ENCODE peak calls at places on chromosomes 4 and X, in four cellular contexts. One of them, this sample, is unnamed.

GRCh38 chrX:69173906-69174305 is 8.7 kb upstream of the PJA1 start:
- DNase-seq in heart left ventricle: no peak
- DNase-seq in gastrocnemius medialis: no peak
- DNase-seq in tibial nerve: no peak
- DNase-seq in this sample: peak; percentile 7

GRCh38 chr4:52825311-52826090 is 36.6 kb upstream of the RASL11B start:
- DNase-seq in heart left ventricle: no peak
- DNase-seq in gastrocnemius medialis: no peak
- DNase-seq in tibial nerve: no peak
- DNase-seq in this sample: peak; percentile 86

GRCh38 chrX:104270916-104271512 is 16.3 kb upstream of the ESX1 start:
- DNase-seq in heart left ventricle: peak; percentile 51
- DNase-seq in gastrocnemius medialis: peak; percentile 55
- DNase-seq in tibial nerve: peak; percentile 8
- DNase-seq in this sample: no peak

GRCh38 chrX:102154900-102155805 is 624 bp downstream of the BEX5 start:
- DNase-seq in heart left ventricle: no peak
- DNase-seq in gastrocnemius medialis: no peak
- DNase-seq in tibial nerve: no peak
- DNase-seq in this sample: no peak

GRCh38 chr4:149595500-149595899 is 220.1 kb downstream of the IQCM start:
- DNase-seq in heart left ventricle: no peak
- DNase-seq in gastrocnemius medialis: no peak
- DNase-seq in tibial nerve: no peak
- DNase-seq in this sample: no peak

GRCh38 chrX:152259150-152259549 is 120.8 kb upstream of the MAGEA10 start:
- DNase-seq in heart left ventricle: peak; percentile 48
- DNase-seq in gastrocnemius medialis: no peak
- DNase-seq in tibial nerve: no peak
- DNase-seq in this sample: no peak

GRCh38 chr4:110275871-110276270 is 77.5 kb upstream of the ELOVL6 start:
- DNase-seq in heart left ventricle: no peak
- DNase-seq in gastrocnemius medialis: no peak
- DNase-seq in tibial nerve: no peak
- DNase-seq in this sample: no peak

GRCh38 chrX:41337140-41337539 is 3.2 kb downstream of the DDX3X start:
- DNase-seq in heart left ventricle: no peak
- DNase-seq in gastrocnemius medialis: no peak
- DNase-seq in tibial nerve: no peak
- DNase-seq in this sample: no peak

GRCh38 chr4:169133932-169134331 is 123.9 kb upstream of the CBR4 start:
- DNase-seq in heart left ventricle: no peak
- DNase-seq in gastrocnemius medialis: no peak
- DNase-seq in tibial nerve: no peak
- DNase-seq in this sample: no peak

GRCh38 chrX:109774706-109775105 is 41.6 kb upstream of the ACSL4 start:
- DNase-seq in heart left ventricle: no peak
- DNase-seq in gastrocnemius medialis: no peak
- DNase-seq in tibial nerve: peak; percentile 10
- DNase-seq in this sample: no peak

GRCh38 chr4:19236473-19236872 is 1015.2 kb upstream of the SLIT2 start:
- DNase-seq in heart left ventricle: no peak
- DNase-seq in gastrocnemius medialis: no peak
- DNase-seq in tibial nerve: no peak
- DNase-seq in this sample: no peak

GRCh38 chr4:77154761-77155499 is 2.1 kb upstream of the CCNG2 start:
- DNase-seq in heart left ventricle: no peak
- DNase-seq in gastrocnemius medialis: no peak
- DNase-seq in tibial nerve: no peak
- DNase-seq in this sample: no peak

GRCh38 chr4:127261476-127261875 is 371.3 kb upstream of the INTU start:
- DNase-seq in heart left ventricle: no peak
- DNase-seq in gastrocnemius medialis: no peak
- DNase-seq in tibial nerve: no peak
- DNase-seq in this sample: no peak

GRCh38 chrX:18076434-18076833 is 144.3 kb downstream of the BEND2 start:
- DNase-seq in heart left ventricle: no peak
- DNase-seq in gastrocnemius medialis: no peak
- DNase-seq in tibial nerve: no peak
- DNase-seq in this sample: no peak

GRCh38 chr4:150108693-150109092 is 30.4 kb downstream of the DCLK2 start:
- DNase-seq in heart left ventricle: no peak
- DNase-seq in gastrocnemius medialis: no peak
- DNase-seq in tibial nerve: no peak
- DNase-seq in this sample: no peak

GRCh38 chrX:31608651-31609050 is 536.8 kb upstream of the FTHL17 start:
- DNase-seq in heart left ventricle: no peak
- DNase-seq in gastrocnemius medialis: no peak
- DNase-seq in tibial nerve: no peak
- DNase-seq in this sample: no peak

GRCh38 chr4:85127653-85128052 is 161.2 kb upstream of the WDFY3 start:
- DNase-seq in heart left ventricle: peak; percentile 38
- DNase-seq in gastrocnemius medialis: no peak
- DNase-seq in tibial nerve: no peak
- DNase-seq in this sample: no peak

GRCh38 chr4:151446208-151446607 is 37.2 kb downstream of the FHIP1A start:
- DNase-seq in heart left ventricle: no peak
- DNase-seq in gastrocnemius medialis: no peak
- DNase-seq in tibial nerve: no peak
- DNase-seq in this sample: no peak

GRCh38 chr4:66266035-66266434 is 595.7 kb upstream of the EPHA5 start:
- DNase-seq in heart left ventricle: no peak
- DNase-seq in gastrocnemius medialis: no peak
- DNase-seq in tibial nerve: no peak
- DNase-seq in this sample: no peak

GRCh38 chr4:112311516-112311915 is 14.3 kb downstream of the ALPK1 start:
- DNase-seq in heart left ventricle: no peak
- DNase-seq in gastrocnemius medialis: no peak
- DNase-seq in tibial nerve: no peak
- DNase-seq in this sample: no peak

GRCh38 chr4:22959483-22959882 is 266.7 kb downstream of the GBA3 start:
- DNase-seq in heart left ventricle: no peak
- DNase-seq in gastrocnemius medialis: no peak
- DNase-seq in tibial nerve: no peak
- DNase-seq in this sample: peak; percentile 50

GRCh38 chrX:54043696-54044125 is 562 bp downstream of the PHF8 start:
- DNase-seq in heart left ventricle: peak; percentile 54
- DNase-seq in gastrocnemius medialis: peak; percentile 15
- DNase-seq in tibial nerve: peak; percentile 4
- DNase-seq in this sample: no peak

GRCh38 chr4:161320377-161320776 is 843.4 kb downstream of the FSTL5 start:
- DNase-seq in heart left ventricle: no peak
- DNase-seq in gastrocnemius medialis: no peak
- DNase-seq in tibial nerve: no peak
- DNase-seq in this sample: no peak

GRCh38 chr4:184349283-184350039 is 124.9 kb downstream of the IRF2 start:
- DNase-seq in heart left ventricle: peak; percentile 32
- DNase-seq in gastrocnemius medialis: peak; percentile 48
- DNase-seq in tibial nerve: no peak
- DNase-seq in this sample: no peak

GRCh38 chr4:13920901-13921300 is 293.4 kb upstream of the BOD1L1 start:
- DNase-seq in heart left ventricle: peak; percentile 66
- DNase-seq in gastrocnemius medialis: peak; percentile 15
- DNase-seq in tibial nerve: peak; percentile 56
- DNase-seq in this sample: peak; percentile 91

GRCh38 chrX:90040807-90041206 is 119.1 kb downstream of the TGIF2LX start:
- DNase-seq in heart left ventricle: no peak
- DNase-seq in gastrocnemius medialis: no peak
- DNase-seq in tibial nerve: no peak
- DNase-seq in this sample: no peak

GRCh38 chrX:109840585-109840984 is 107.5 kb upstream of the ACSL4 start:
- DNase-seq in heart left ventricle: peak; percentile 30
- DNase-seq in gastrocnemius medialis: peak; percentile 18
- DNase-seq in tibial nerve: peak; percentile 17
- DNase-seq in this sample: no peak

GRCh38 chr4:145694929-145695328 is 15.0 kb downstream of the C4orf51 start:
- DNase-seq in heart left ventricle: no peak
- DNase-seq in gastrocnemius medialis: no peak
- DNase-seq in tibial nerve: no peak
- DNase-seq in this sample: no peak

GRCh38 chrX:19121466-19121865 is 802 bp downstream of the ADGRG2 start:
- DNase-seq in heart left ventricle: no peak
- DNase-seq in gastrocnemius medialis: no peak
- DNase-seq in tibial nerve: no peak
- DNase-seq in this sample: no peak

GRCh38 chr4:8427761-8428287 is 12.7 kb downstream of the ACOX3 start:
- DNase-seq in heart left ventricle: peak; percentile 67
- DNase-seq in gastrocnemius medialis: peak; percentile 40
- DNase-seq in tibial nerve: peak; percentile 23
- DNase-seq in this sample: no peak

GRCh38 chrX:15497865-15498264 is 2.7 kb upstream of the BMX start:
- DNase-seq in heart left ventricle: peak; percentile 34
- DNase-seq in gastrocnemius medialis: peak; percentile 25
- DNase-seq in tibial nerve: peak; percentile 36
- DNase-seq in this sample: no peak

GRCh38 chr4:90007494-90008167 is 113.0 kb downstream of the MMRN1 start:
- DNase-seq in heart left ventricle: no peak
- DNase-seq in gastrocnemius medialis: no peak
- DNase-seq in tibial nerve: no peak
- DNase-seq in this sample: no peak

GRCh38 chr4:41507292-41507933 is 30.5 kb upstream of the LIMCH1 start:
- DNase-seq in heart left ventricle: no peak
- DNase-seq in gastrocnemius medialis: no peak
- DNase-seq in tibial nerve: no peak
- DNase-seq in this sample: no peak

DNA sequence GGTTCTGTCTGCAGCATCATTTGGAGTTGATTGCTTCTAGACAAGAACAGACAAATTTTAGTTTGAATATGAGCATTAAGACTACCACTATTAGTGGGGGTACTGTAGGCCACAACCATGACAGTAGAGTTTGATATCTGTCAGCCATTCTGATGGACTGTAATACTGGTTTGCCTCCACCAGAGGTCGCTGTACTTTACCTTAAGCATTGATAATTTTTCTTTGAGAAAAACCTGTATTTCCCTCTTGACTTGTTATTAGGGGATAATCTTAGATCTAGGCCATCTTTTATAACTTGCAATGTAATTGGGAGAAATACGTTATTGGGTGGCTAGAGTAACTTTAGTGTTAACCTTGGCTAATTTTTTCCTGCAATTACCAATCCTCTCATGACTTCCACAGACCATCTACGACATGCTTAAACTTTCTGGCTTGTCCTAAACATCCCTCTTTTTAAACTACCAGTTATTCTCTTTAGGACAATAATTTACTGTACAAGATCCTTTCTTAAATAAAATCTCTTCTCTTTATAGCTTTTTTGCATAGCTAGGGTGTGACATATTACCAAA is 562.4 kb downstream of the MAGEB5 start:
- DNase-seq in heart left ventricle: no peak
- DNase-seq in gastrocnemius medialis: no peak
- DNase-seq in tibial nerve: no peak
- DNase-seq in this sample: no peak
- TF ChIP-seq CTCF in heart left ventricle: no peak
- TF ChIP-seq CTCF in gastrocnemius medialis: no peak
- TF ChIP-seq CTCF in tibial nerve: no peak
- TF ChIP-seq CTCF in this sample: no peak

DNA sequence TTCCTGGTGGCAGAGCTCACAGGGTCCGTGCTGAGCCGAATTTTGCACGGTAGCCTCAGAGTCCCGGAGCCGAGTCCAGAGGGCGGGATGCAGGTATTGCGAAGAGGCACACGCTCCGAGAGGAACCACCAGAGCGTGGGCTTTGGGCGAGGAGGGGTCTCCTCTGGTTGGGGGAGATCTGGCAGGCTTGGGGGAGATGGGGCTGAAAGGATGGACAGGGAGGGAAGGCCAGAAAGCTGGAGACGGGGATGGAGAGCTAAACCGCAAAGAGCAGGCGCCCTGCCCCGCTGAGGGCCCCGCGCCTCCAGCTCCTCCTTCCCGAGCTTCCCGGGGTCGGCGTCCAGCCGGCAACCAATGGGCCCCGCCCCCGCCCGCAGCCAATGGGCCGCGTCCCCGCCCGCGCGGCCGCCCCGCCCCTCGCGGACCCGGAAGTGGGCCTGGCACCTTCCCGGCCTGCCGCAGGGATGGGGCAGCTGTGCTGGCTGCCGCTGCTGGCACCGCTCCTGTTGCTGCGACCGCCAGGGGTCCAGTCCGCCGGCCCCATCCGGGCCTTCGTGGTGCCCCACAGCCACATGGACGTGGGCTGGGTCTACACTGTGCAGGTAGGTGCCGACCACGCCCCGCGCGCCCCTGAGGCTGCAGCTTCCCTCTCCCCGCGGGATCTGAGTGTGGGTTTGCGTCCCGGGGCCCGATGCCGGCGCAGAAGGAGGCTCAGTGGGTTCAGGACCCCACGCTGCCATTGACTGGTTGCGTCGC is at the start of gene MAN2B2:
- DNase-seq in heart left ventricle: peak; percentile 89
- DNase-seq in gastrocnemius medialis: peak; percentile 77
- DNase-seq in tibial nerve: peak; percentile 79
- DNase-seq in this sample: peak; percentile 94
- TF ChIP-seq POLR2A in heart left ventricle: no peak
- TF ChIP-seq POLR2A in gastrocnemius medialis: no peak
- TF ChIP-seq POLR2A in tibial nerve: peak; percentile 50
- TF ChIP-seq POLR2A in this sample: peak; percentile 15

GRCh38 chr4:17562157-17562556 is 14.8 kb upstream of the LAP3 start:
- DNase-seq in heart left ventricle: no peak
- DNase-seq in gastrocnemius medialis: no peak
- DNase-seq in tibial nerve: no peak
- DNase-seq in this sample: no peak
- TF ChIP-seq CTCF in heart left ventricle: peak; percentile 14
- TF ChIP-seq CTCF in gastrocnemius medialis: no peak
- TF ChIP-seq CTCF in tibial nerve: no peak
- TF ChIP-seq CTCF in this sample: no peak

DNA sequence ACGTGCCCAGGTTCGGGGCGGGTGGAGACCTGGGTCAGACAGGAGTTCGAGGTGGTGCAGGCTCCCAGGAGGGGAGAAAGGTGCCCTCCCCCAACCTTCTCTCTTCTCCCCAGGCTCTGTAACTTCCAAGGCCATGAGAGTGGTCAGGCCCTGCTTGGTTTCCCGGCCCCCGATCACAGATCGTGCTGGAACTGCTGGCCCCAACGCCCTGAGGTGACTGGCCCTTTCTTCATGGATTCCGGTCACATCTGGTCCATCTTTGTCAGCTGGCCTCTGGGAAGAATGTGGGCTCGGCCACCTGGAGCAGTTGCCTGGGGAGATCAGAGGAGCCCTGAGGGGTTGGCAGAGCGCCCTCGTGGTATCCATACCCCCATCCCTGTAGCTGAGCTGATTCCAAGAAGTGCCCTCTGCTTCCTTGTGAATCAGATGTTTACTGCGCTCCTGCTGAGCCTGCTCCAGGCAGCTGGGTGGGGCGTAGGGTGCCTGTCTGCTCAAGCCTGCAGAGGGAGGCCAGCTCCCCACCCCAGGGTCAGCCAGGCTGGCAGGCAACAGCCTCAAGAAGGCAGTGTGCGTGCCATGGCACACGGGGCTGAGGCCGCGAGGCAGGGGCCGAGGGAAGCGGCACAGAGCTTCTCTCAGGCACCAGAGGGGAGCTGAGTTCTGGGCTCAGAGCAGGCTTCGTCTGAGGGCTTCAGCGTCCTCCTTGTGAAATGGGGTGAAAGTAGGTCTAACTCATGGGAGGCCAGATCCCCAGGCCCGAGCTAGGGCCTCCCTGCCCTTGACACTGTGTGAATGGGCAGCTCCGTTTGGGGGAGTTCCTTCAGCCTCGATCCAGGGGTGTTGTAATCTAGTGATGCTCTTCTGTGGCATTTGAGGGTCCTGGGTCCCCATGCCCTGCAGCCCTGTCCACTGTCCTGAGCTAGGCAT is 3.6 kb downstream of the SH3BP2 start:
- DNase-seq in heart left ventricle: no peak
- DNase-seq in gastrocnemius medialis: peak; percentile 8
- DNase-seq in tibial nerve: no peak
- DNase-seq in this sample: no peak
- TF ChIP-seq POLR2A in heart left ventricle: no peak
- TF ChIP-seq POLR2A in gastrocnemius medialis: no peak
- TF ChIP-seq POLR2A in tibial nerve: no peak
- TF ChIP-seq POLR2A in this sample: no peak